ENCODE peak calls at places on chromosomes 11 and 22, in eight cellular contexts. One of them, this sample, is unnamed.

GRCh38 chr11:33475999-33476398 is 218.8 kb downstream of the HIPK3 start:
- DNase-seq in A549: no peak
- DNase-seq in AG10803: peak
- DNase-seq in fibroblast of pulmonary artery: peak
- DNase-seq in body of pancreas: peak
- DNase-seq in GM12865: peak
- DNase-seq in GM13977: no peak
- DNase-seq in bronchial epithelial cell: peak
- DNase-seq in this sample: no peak

GRCh38 chr11:82858556-82859091 is 41.6 kb downstream of the PRCP start:
- DNase-seq in A549: no peak
- DNase-seq in AG10803: peak
- DNase-seq in fibroblast of pulmonary artery: peak
- DNase-seq in body of pancreas: no peak
- DNase-seq in GM12865: no peak
- DNase-seq in GM13977: no peak
- DNase-seq in bronchial epithelial cell: peak
- DNase-seq in this sample: no peak

GRCh38 chr11:78733031-78733430 is 158.4 kb upstream of the NARS2 start:
- DNase-seq in A549: no peak
- DNase-seq in AG10803: peak
- DNase-seq in fibroblast of pulmonary artery: no peak
- DNase-seq in body of pancreas: no peak
- DNase-seq in GM12865: no peak
- DNase-seq in GM13977: no peak
- DNase-seq in bronchial epithelial cell: no peak
- DNase-seq in this sample: no peak

GRCh38 chr11:75827562-75827961 is 12.6 kb downstream of the UVRAG start:
- DNase-seq in A549: no peak
- DNase-seq in AG10803: no peak
- DNase-seq in fibroblast of pulmonary artery: peak
- DNase-seq in body of pancreas: no peak
- DNase-seq in GM12865: no peak
- DNase-seq in GM13977: no peak
- DNase-seq in bronchial epithelial cell: no peak
- DNase-seq in this sample: no peak

GRCh38 chr22:48734961-48735360 is 1092.7 kb downstream of the BRD1 start:
- DNase-seq in A549: no peak
- DNase-seq in AG10803: no peak
- DNase-seq in fibroblast of pulmonary artery: no peak
- DNase-seq in body of pancreas: no peak
- DNase-seq in GM12865: no peak
- DNase-seq in GM13977: no peak
- DNase-seq in bronchial epithelial cell: no peak
- DNase-seq in this sample: no peak

GRCh38 chr11:89433278-89433677 is 57.9 kb downstream of the NOX4 start:
- DNase-seq in A549: no peak
- DNase-seq in AG10803: no peak
- DNase-seq in fibroblast of pulmonary artery: no peak
- DNase-seq in body of pancreas: no peak
- DNase-seq in GM12865: no peak
- DNase-seq in GM13977: no peak
- DNase-seq in bronchial epithelial cell: no peak
- DNase-seq in this sample: no peak

GRCh38 chr11:48006301-48006992 is 26.1 kb downstream of the PTPRJ start:
- DNase-seq in A549: no peak
- DNase-seq in AG10803: peak
- DNase-seq in fibroblast of pulmonary artery: peak
- DNase-seq in body of pancreas: no peak
- DNase-seq in GM12865: peak
- DNase-seq in GM13977: peak
- DNase-seq in bronchial epithelial cell: peak
- DNase-seq in this sample: peak

GRCh38 chr11:67275606-67276409 is 9.5 kb downstream of the GRK2 start:
- DNase-seq in A549: no peak
- DNase-seq in AG10803: no peak
- DNase-seq in fibroblast of pulmonary artery: no peak
- DNase-seq in body of pancreas: no peak
- DNase-seq in GM12865: no peak
- DNase-seq in GM13977: no peak
- DNase-seq in bronchial epithelial cell: no peak
- DNase-seq in this sample: no peak

GRCh38 chr11:2778630-2779498 is 79.1 kb upstream of the KCNQ1OT1 start:
- DNase-seq in A549: peak
- DNase-seq in AG10803: peak
- DNase-seq in fibroblast of pulmonary artery: peak
- DNase-seq in body of pancreas: peak
- DNase-seq in GM12865: peak
- DNase-seq in GM13977: peak
- DNase-seq in bronchial epithelial cell: peak
- DNase-seq in this sample: peak

GRCh38 chr11:44648109-44648508 is 78.7 kb upstream of the TSPAN18 start:
- DNase-seq in A549: no peak
- DNase-seq in AG10803: no peak
- DNase-seq in fibroblast of pulmonary artery: no peak
- DNase-seq in body of pancreas: no peak
- DNase-seq in GM12865: no peak
- DNase-seq in GM13977: no peak
- DNase-seq in bronchial epithelial cell: no peak
- DNase-seq in this sample: no peak

GRCh38 chr11:132941761-132942160 is 590.5 kb downstream of the OPCML start:
- DNase-seq in A549: no peak
- DNase-seq in AG10803: no peak
- DNase-seq in fibroblast of pulmonary artery: no peak
- DNase-seq in body of pancreas: no peak
- DNase-seq in GM12865: no peak
- DNase-seq in GM13977: no peak
- DNase-seq in bronchial epithelial cell: no peak
- DNase-seq in this sample: no peak

GRCh38 chr11:22558638-22559037 is 67.0 kb downstream of the FANCF start:
- DNase-seq in A549: no peak
- DNase-seq in AG10803: peak
- DNase-seq in fibroblast of pulmonary artery: peak
- DNase-seq in body of pancreas: no peak
- DNase-seq in GM12865: no peak
- DNase-seq in GM13977: no peak
- DNase-seq in bronchial epithelial cell: no peak
- DNase-seq in this sample: no peak

GRCh38 chr11:67056640-67057409 is at the start of gene RHOD:
- DNase-seq in A549: no peak
- DNase-seq in AG10803: peak
- DNase-seq in fibroblast of pulmonary artery: no peak
- DNase-seq in body of pancreas: peak
- DNase-seq in GM12865: no peak
- DNase-seq in GM13977: peak
- DNase-seq in bronchial epithelial cell: no peak
- DNase-seq in this sample: peak

GRCh38 chr11:132220464-132220863 is 850.0 kb downstream of the NTM start:
- DNase-seq in A549: no peak
- DNase-seq in AG10803: peak
- DNase-seq in fibroblast of pulmonary artery: peak
- DNase-seq in body of pancreas: no peak
- DNase-seq in GM12865: no peak
- DNase-seq in GM13977: no peak
- DNase-seq in bronchial epithelial cell: no peak
- DNase-seq in this sample: no peak

GRCh38 chr11:92099183-92099582 is 125.4 kb upstream of the FAT3 start:
- DNase-seq in A549: no peak
- DNase-seq in AG10803: no peak
- DNase-seq in fibroblast of pulmonary artery: no peak
- DNase-seq in body of pancreas: no peak
- DNase-seq in GM12865: no peak
- DNase-seq in GM13977: no peak
- DNase-seq in bronchial epithelial cell: no peak
- DNase-seq in this sample: no peak

GRCh38 chr22:19430890-19431541 is 517 bp downstream of the HIRA start:
- DNase-seq in A549: peak
- DNase-seq in AG10803: peak
- DNase-seq in fibroblast of pulmonary artery: peak
- DNase-seq in body of pancreas: peak
- DNase-seq in GM12865: peak
- DNase-seq in GM13977: peak
- DNase-seq in bronchial epithelial cell: peak
- DNase-seq in this sample: peak

GRCh38 chr11:120830092-120830491 is 193.8 kb upstream of the TBCEL start:
- DNase-seq in A549: no peak
- DNase-seq in AG10803: no peak
- DNase-seq in fibroblast of pulmonary artery: no peak
- DNase-seq in body of pancreas: no peak
- DNase-seq in GM12865: no peak
- DNase-seq in GM13977: no peak
- DNase-seq in bronchial epithelial cell: no peak
- DNase-seq in this sample: no peak

GRCh38 chr11:130726234-130726559 is 190.1 kb downstream of the SNX19 start:
- DNase-seq in A549: no peak
- DNase-seq in AG10803: peak
- DNase-seq in fibroblast of pulmonary artery: peak
- DNase-seq in body of pancreas: no peak
- DNase-seq in GM12865: no peak
- DNase-seq in GM13977: no peak
- DNase-seq in bronchial epithelial cell: peak
- DNase-seq in this sample: no peak

GRCh38 chr11:1785749-1786261 is 22.1 kb upstream of the CTSD start:
- DNase-seq in A549: no peak
- DNase-seq in AG10803: peak
- DNase-seq in fibroblast of pulmonary artery: no peak
- DNase-seq in body of pancreas: no peak
- DNase-seq in GM12865: no peak
- DNase-seq in GM13977: no peak
- DNase-seq in bronchial epithelial cell: no peak
- DNase-seq in this sample: no peak

GRCh38 chr11:58652726-58653280 is 30.3 kb downstream of the CNTF start:
- DNase-seq in A549: no peak
- DNase-seq in AG10803: no peak
- DNase-seq in fibroblast of pulmonary artery: no peak
- DNase-seq in body of pancreas: no peak
- DNase-seq in GM12865: no peak
- DNase-seq in GM13977: no peak
- DNase-seq in bronchial epithelial cell: peak
- DNase-seq in this sample: no peak
- TF ChIP-seq CTCF in A549: no peak
- TF ChIP-seq CTCF in AG10803: no peak
- TF ChIP-seq CTCF in fibroblast of pulmonary artery: no peak
- TF ChIP-seq CTCF in body of pancreas: no peak
- TF ChIP-seq CTCF in GM12865: no peak
- TF ChIP-seq CTCF in GM13977: no peak
- TF ChIP-seq CTCF in bronchial epithelial cell: no peak
- TF ChIP-seq CTCF in this sample: no peak

GRCh38 chr11:134332782-134333181 is 994 bp downstream of the GLB1L2 start:
- DNase-seq in A549: no peak
- DNase-seq in AG10803: no peak
- DNase-seq in fibroblast of pulmonary artery: no peak
- DNase-seq in body of pancreas: no peak
- DNase-seq in GM12865: no peak
- DNase-seq in GM13977: no peak
- DNase-seq in bronchial epithelial cell: no peak
- DNase-seq in this sample: no peak

GRCh38 chr11:134330611-134331564 is 900 bp upstream of the GLB1L2 start:
- DNase-seq in A549: no peak
- DNase-seq in AG10803: no peak
- DNase-seq in fibroblast of pulmonary artery: no peak
- DNase-seq in body of pancreas: no peak
- DNase-seq in GM12865: no peak
- DNase-seq in GM13977: no peak
- DNase-seq in bronchial epithelial cell: peak
- DNase-seq in this sample: no peak

GRCh38 chr11:134331565-134332188 is at the start of gene GLB1L2:
- DNase-seq in A549: peak
- DNase-seq in AG10803: peak
- DNase-seq in fibroblast of pulmonary artery: peak
- DNase-seq in body of pancreas: peak
- DNase-seq in GM12865: peak
- DNase-seq in GM13977: peak
- DNase-seq in bronchial epithelial cell: peak
- DNase-seq in this sample: peak

GRCh38 chr11:134333312-134333711 is 1.5 kb downstream of the GLB1L2 start:
- DNase-seq in A549: no peak
- DNase-seq in AG10803: peak
- DNase-seq in fibroblast of pulmonary artery: peak
- DNase-seq in body of pancreas: no peak
- DNase-seq in GM12865: no peak
- DNase-seq in GM13977: no peak
- DNase-seq in bronchial epithelial cell: no peak
- DNase-seq in this sample: no peak

DNA sequence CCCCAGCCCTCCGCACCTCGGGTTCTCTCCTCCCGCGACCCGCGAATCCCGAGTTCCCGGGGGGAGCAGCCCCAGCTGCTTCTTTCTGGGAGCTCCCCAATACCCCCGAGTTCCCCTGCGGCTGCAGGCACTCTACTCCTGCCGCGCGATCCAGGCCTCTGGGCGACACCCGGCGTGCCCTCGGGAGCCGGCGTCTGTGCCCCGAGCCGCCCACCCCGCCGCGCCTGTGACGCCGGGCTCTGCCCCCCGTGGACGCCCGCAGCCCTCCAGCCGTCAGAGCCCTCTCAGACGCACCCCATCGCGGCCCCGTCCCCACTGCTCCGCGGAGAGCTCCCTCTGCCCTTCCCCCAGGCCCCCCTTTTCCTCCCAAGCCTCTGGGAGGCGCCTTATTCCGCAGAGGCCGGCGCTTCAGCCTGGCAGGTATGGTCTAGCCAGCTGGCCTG is 422 bp downstream of the GLB1L2 start:
- DNase-seq in A549: no peak
- DNase-seq in AG10803: no peak
- DNase-seq in fibroblast of pulmonary artery: no peak
- DNase-seq in body of pancreas: no peak
- DNase-seq in GM12865: no peak
- DNase-seq in GM13977: no peak
- DNase-seq in bronchial epithelial cell: no peak
- DNase-seq in this sample: no peak
- TF ChIP-seq CTCF in A549: no peak
- TF ChIP-seq CTCF in AG10803: no peak
- TF ChIP-seq CTCF in fibroblast of pulmonary artery: no peak
- TF ChIP-seq CTCF in body of pancreas: no peak
- TF ChIP-seq CTCF in GM12865: no peak
- TF ChIP-seq CTCF in GM13977: peak
- TF ChIP-seq CTCF in bronchial epithelial cell: peak
- TF ChIP-seq CTCF in this sample: no peak

GRCh38 chr22:38305481-38306448 is 11.5 kb downstream of the CSNK1E start:
- DNase-seq in A549: no peak
- DNase-seq in AG10803: no peak
- DNase-seq in fibroblast of pulmonary artery: peak
- DNase-seq in body of pancreas: no peak
- DNase-seq in GM12865: peak
- DNase-seq in GM13977: peak
- DNase-seq in bronchial epithelial cell: peak
- DNase-seq in this sample: peak
- TF ChIP-seq CTCF in A549: no peak
- TF ChIP-seq CTCF in AG10803: no peak
- TF ChIP-seq CTCF in fibroblast of pulmonary artery: no peak
- TF ChIP-seq CTCF in body of pancreas: peak
- TF ChIP-seq CTCF in GM12865: peak
- TF ChIP-seq CTCF in GM13977: peak
- TF ChIP-seq CTCF in bronchial epithelial cell: peak
- TF ChIP-seq CTCF in this sample: peak

DNA sequence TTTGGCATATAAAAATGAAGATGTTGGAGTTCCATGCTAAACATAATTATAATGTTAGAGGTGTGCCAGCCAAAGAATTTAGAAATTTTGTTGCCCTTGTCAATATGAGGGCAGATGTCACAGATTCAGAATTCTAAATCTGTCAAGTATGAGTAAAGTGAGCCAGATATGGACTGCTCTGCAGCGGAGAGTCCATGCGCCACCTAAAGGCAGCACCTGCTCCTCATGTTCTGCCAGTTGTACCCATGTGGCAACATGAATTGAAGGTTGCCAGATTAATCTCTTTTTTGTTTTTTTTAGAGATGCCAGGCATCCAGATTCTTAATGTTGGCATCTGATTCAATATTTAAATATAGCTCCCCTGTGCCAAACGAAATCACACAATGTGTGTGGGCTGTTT is 678.6 kb upstream of the ANO5 start:
- DNase-seq in A549: no peak
- DNase-seq in AG10803: no peak
- DNase-seq in fibroblast of pulmonary artery: no peak
- DNase-seq in body of pancreas: peak
- DNase-seq in GM12865: peak
- DNase-seq in GM13977: no peak
- DNase-seq in bronchial epithelial cell: peak
- DNase-seq in this sample: no peak
- TF ChIP-seq CTCF in A549: peak
- TF ChIP-seq CTCF in AG10803: no peak
- TF ChIP-seq CTCF in fibroblast of pulmonary artery: no peak
- TF ChIP-seq CTCF in body of pancreas: peak
- TF ChIP-seq CTCF in GM12865: peak
- TF ChIP-seq CTCF in GM13977: peak
- TF ChIP-seq CTCF in bronchial epithelial cell: peak
- TF ChIP-seq CTCF in this sample: no peak

This sample was measured in GM20000.